ENCODE peak calls at places on chromosomes 1 and 21, in four cellular contexts. Z is WERI-Rb-1; B is stimulated activated naive CD8-positive, alpha-beta T cell treated with anti-CD3 and anti-CD28 coated beads, Interleukin-15, Interleukin-2, amounts not matched to agents 100 U/mL and 50 U/mL, for 24 hours; G is anterior cingulate cortex. X is an unnamed sample.

GRCh38 chr21:46205121-46205520 is 20.9 kb upstream of the SPATC1L start:
- DNase-seq in B (no peak), Z (no peak), G (no peak), X (no peak)

GRCh38 chr1:228154685-228155571 is 5.2 kb downstream of the GJC2 start:
- DNase-seq in G (no peak), Z (no peak), B (peak), X (peak)

GRCh38 chr1:214476958-214477870 is 74.2 kb downstream of the PTPN14 start:
- DNase-seq in Z (no peak), B (no peak), G (no peak), X (peak)

GRCh38 chr1:206774096-206774495 is 1.8 kb upstream of the IL10 start:
- DNase-seq in B (no peak), Z (no peak), G (no peak), X (no peak)

GRCh38 chr1:20981903-20982695 is 194.6 kb downstream of the EIF4G3 start:
- DNase-seq in B (no peak), G (no peak), Z (no peak), X (peak)

GRCh38 chr1:197521118-197521739 is 253.2 kb downstream of the CRB1 start:
- DNase-seq in B (peak), G (no peak), Z (peak), X (peak)

GRCh38 chr1:67566803-67567202 is 118.2 kb upstream of the GADD45A start:
- DNase-seq in Z (peak), B (no peak), G (no peak), X (peak)

GRCh38 chr1:195898924-195899323 is 709.3 kb downstream of the KCNT2 start:
- DNase-seq in B (no peak), Z (no peak), G (no peak), X (no peak)

GRCh38 chr1:170210142-170210541 is 64.4 kb downstream of the NTMT2 start:
- DNase-seq in Z (no peak), G (no peak), B (no peak), X (no peak)

GRCh38 chr1:240399381-240399780 is 212.6 kb downstream of the GREM2 start:
- DNase-seq in Z (peak), G (no peak), B (no peak), X (peak)

GRCh38 chr1:179169616-179170467 is 59.6 kb downstream of the ABL2 start:
- DNase-seq in Z (no peak), G (no peak), B (no peak), X (peak)

GRCh38 chr1:152182942-152183341 is 23.9 kb upstream of the RPTN start:
- DNase-seq in B (peak), Z (no peak), G (no peak), X (peak)

GRCh38 chr1:24872446-24872845 is 57.6 kb downstream of the RUNX3 start:
- DNase-seq in B (peak), G (peak), Z (no peak), X (peak)

GRCh38 chr1:99445486-99445885 is 181.2 kb downstream of the PLPPR4 start:
- DNase-seq in G (no peak), B (no peak), Z (no peak), X (peak)

GRCh38 chr1:116556289-116557006 is 14.4 kb downstream of the CD58 start:
- DNase-seq in B (peak), G (no peak), Z (no peak), X (peak)

GRCh38 chr1:42046772-42047552 is 106.2 kb upstream of the GUCA2B start:
- DNase-seq in G (no peak), B (no peak), Z (no peak), X (peak)

GRCh38 chr1:228407118-228408040 is 744 bp upstream of the TRIM11 start:
- DNase-seq in Z (no peak), B (no peak), G (no peak), X (no peak)

GRCh38 chr1:69993787-69994186 is 211.6 kb downstream of the LRRC40 start:
- DNase-seq in G (no peak), B (no peak), Z (no peak), X (no peak)

GRCh38 chr1:165456114-165456513 is 11.2 kb upstream of the RXRG start:
- DNase-seq in B (no peak), Z (no peak), G (no peak), X (no peak)

GRCh38 chr1:225735252-225736149 is 42.1 kb upstream of the SRP9 start:
- DNase-seq in Z (peak), B (no peak), G (no peak), X (peak)

GRCh38 chr1:160971618-160972056 is 17.0 kb upstream of the ITLN2 start:
- DNase-seq in B (peak), G (no peak), Z (no peak), X (no peak)

GRCh38 chr1:24925082-24925779 is 4.8 kb downstream of the RUNX3 start:
- DNase-seq in B (peak), Z (no peak), G (no peak), X (no peak)

GRCh38 chr21:46286668-46286982 is 483 bp downstream of the YBEY start:
- DNase-seq in G (no peak), Z (no peak), B (no peak), X (no peak)

GRCh38 chr21:31128234-31128633 is 90.0 kb upstream of the KRTAP19-8 start:
- DNase-seq in G (no peak), Z (no peak), B (no peak), X (no peak)

GRCh38 chr21:45817345-45817744 is 164.2 kb upstream of the COL6A1 start:
- DNase-seq in B (no peak), Z (no peak), G (no peak), X (no peak)

GRCh38 chr1:78958711-78959110 is 47.8 kb downstream of the ADGRL4 start:
- DNase-seq in G (no peak), B (no peak), Z (no peak), X (no peak)

GRCh38 chr1:205458777-205459566 is 3.1 kb upstream of the BLACAT1 start:
- DNase-seq in Z (peak), G (no peak), B (peak), X (peak)